ENCODE peak calls at places on chromosome 9, in six cellular contexts. One of them, this sample, is unnamed.

GRCh38 chr9:101398930-101399640 is 434 bp downstream of the ZNF189 start:
- DNase-seq in activated CD4-positive, alpha-beta T cell treated with anti-CD3 and anti-CD28 coated beads for 24 hours: peak
- DNase-seq in ureter: peak
- DNase-seq in type B pancreatic cell: peak
- DNase-seq in hippocampal formation: peak
- DNase-seq in SJSA1: peak
- DNase-seq in this sample: peak

GRCh38 chr9:31103836-31104235 is 1280.6 kb upstream of the ACO1 start:
- DNase-seq in type B pancreatic cell: no peak
- DNase-seq in ureter: no peak
- DNase-seq in hippocampal formation: no peak
- DNase-seq in SJSA1: no peak
- DNase-seq in activated CD4-positive, alpha-beta T cell treated with anti-CD3 and anti-CD28 coated beads for 24 hours: no peak
- DNase-seq in this sample: no peak

GRCh38 chr9:129275626-129276247 is 97.7 kb upstream of the IER5L start:
- DNase-seq in ureter: peak
- DNase-seq in activated CD4-positive, alpha-beta T cell treated with anti-CD3 and anti-CD28 coated beads for 24 hours: no peak
- DNase-seq in SJSA1: no peak
- DNase-seq in type B pancreatic cell: no peak
- DNase-seq in hippocampal formation: no peak
- DNase-seq in this sample: no peak

GRCh38 chr9:97064171-97064570 is 25.2 kb upstream of the CTSV start:
- DNase-seq in ureter: no peak
- DNase-seq in hippocampal formation: no peak
- DNase-seq in type B pancreatic cell: no peak
- DNase-seq in activated CD4-positive, alpha-beta T cell treated with anti-CD3 and anti-CD28 coated beads for 24 hours: no peak
- DNase-seq in SJSA1: no peak
- DNase-seq in this sample: no peak

GRCh38 chr9:110847661-110848060 is 179.1 kb downstream of the MUSK start:
- DNase-seq in activated CD4-positive, alpha-beta T cell treated with anti-CD3 and anti-CD28 coated beads for 24 hours: no peak
- DNase-seq in type B pancreatic cell: no peak
- DNase-seq in hippocampal formation: no peak
- DNase-seq in SJSA1: no peak
- DNase-seq in ureter: no peak
- DNase-seq in this sample: no peak

GRCh38 chr9:88303785-88304495 is 84.3 kb upstream of the SPIN1 start:
- DNase-seq in type B pancreatic cell: no peak
- DNase-seq in hippocampal formation: peak
- DNase-seq in SJSA1: peak
- DNase-seq in activated CD4-positive, alpha-beta T cell treated with anti-CD3 and anti-CD28 coated beads for 24 hours: peak
- DNase-seq in ureter: no peak
- DNase-seq in this sample: no peak

GRCh38 chr9:133374612-133375115 is 1.2 kb downstream of the SURF4 start:
- DNase-seq in type B pancreatic cell: no peak
- DNase-seq in activated CD4-positive, alpha-beta T cell treated with anti-CD3 and anti-CD28 coated beads for 24 hours: no peak
- DNase-seq in ureter: no peak
- DNase-seq in hippocampal formation: no peak
- DNase-seq in SJSA1: no peak
- DNase-seq in this sample: no peak

GRCh38 chr9:129854588-129855110 is 19.4 kb downstream of the USP20 start:
- DNase-seq in type B pancreatic cell: no peak
- DNase-seq in SJSA1: no peak
- DNase-seq in activated CD4-positive, alpha-beta T cell treated with anti-CD3 and anti-CD28 coated beads for 24 hours: no peak
- DNase-seq in ureter: no peak
- DNase-seq in hippocampal formation: no peak
- DNase-seq in this sample: no peak

GRCh38 chr9:95129651-95130291 is 187.7 kb downstream of the FANCC start:
- DNase-seq in type B pancreatic cell: no peak
- DNase-seq in SJSA1: no peak
- DNase-seq in activated CD4-positive, alpha-beta T cell treated with anti-CD3 and anti-CD28 coated beads for 24 hours: no peak
- DNase-seq in hippocampal formation: no peak
- DNase-seq in ureter: no peak
- DNase-seq in this sample: no peak

GRCh38 chr9:126853667-126854066 is 6.8 kb upstream of the ZBTB34 start:
- DNase-seq in activated CD4-positive, alpha-beta T cell treated with anti-CD3 and anti-CD28 coated beads for 24 hours: no peak
- DNase-seq in ureter: no peak
- DNase-seq in SJSA1: no peak
- DNase-seq in hippocampal formation: no peak
- DNase-seq in type B pancreatic cell: no peak
- DNase-seq in this sample: no peak

GRCh38 chr9:36836486-36836885 is 197.6 kb downstream of the PAX5 start:
- DNase-seq in activated CD4-positive, alpha-beta T cell treated with anti-CD3 and anti-CD28 coated beads for 24 hours: no peak
- DNase-seq in SJSA1: no peak
- DNase-seq in type B pancreatic cell: no peak
- DNase-seq in hippocampal formation: no peak
- DNase-seq in ureter: no peak
- DNase-seq in this sample: no peak

GRCh38 chr9:77010527-77010926 is 8.9 kb upstream of the FOXB2 start:
- DNase-seq in ureter: no peak
- DNase-seq in type B pancreatic cell: no peak
- DNase-seq in activated CD4-positive, alpha-beta T cell treated with anti-CD3 and anti-CD28 coated beads for 24 hours: no peak
- DNase-seq in hippocampal formation: no peak
- DNase-seq in SJSA1: no peak
- DNase-seq in this sample: no peak

GRCh38 chr9:91458905-91459304 is 35.3 kb upstream of the NFIL3 start:
- DNase-seq in type B pancreatic cell: no peak
- DNase-seq in SJSA1: no peak
- DNase-seq in hippocampal formation: no peak
- DNase-seq in ureter: no peak
- DNase-seq in activated CD4-positive, alpha-beta T cell treated with anti-CD3 and anti-CD28 coated beads for 24 hours: no peak
- DNase-seq in this sample: no peak

GRCh38 chr9:97529363-97530076 is 28.1 kb downstream of the TMOD1 start:
- DNase-seq in hippocampal formation: no peak
- DNase-seq in activated CD4-positive, alpha-beta T cell treated with anti-CD3 and anti-CD28 coated beads for 24 hours: no peak
- DNase-seq in SJSA1: no peak
- DNase-seq in ureter: no peak
- DNase-seq in type B pancreatic cell: no peak
- DNase-seq in this sample: peak

GRCh38 chr9:112050544-112051475 is 124.3 kb downstream of the SUSD1 start:
- DNase-seq in hippocampal formation: no peak
- DNase-seq in type B pancreatic cell: no peak
- DNase-seq in SJSA1: peak
- DNase-seq in ureter: no peak
- DNase-seq in activated CD4-positive, alpha-beta T cell treated with anti-CD3 and anti-CD28 coated beads for 24 hours: no peak
- DNase-seq in this sample: peak

GRCh38 chr9:83477120-83477519 is 61.1 kb downstream of the FRMD3 start:
- DNase-seq in SJSA1: no peak
- DNase-seq in ureter: no peak
- DNase-seq in type B pancreatic cell: no peak
- DNase-seq in hippocampal formation: no peak
- DNase-seq in activated CD4-positive, alpha-beta T cell treated with anti-CD3 and anti-CD28 coated beads for 24 hours: no peak
- DNase-seq in this sample: no peak

GRCh38 chr9:134488251-134488900 is 153.2 kb upstream of the COL5A1 start:
- DNase-seq in activated CD4-positive, alpha-beta T cell treated with anti-CD3 and anti-CD28 coated beads for 24 hours: no peak
- DNase-seq in hippocampal formation: no peak
- DNase-seq in SJSA1: peak
- DNase-seq in type B pancreatic cell: no peak
- DNase-seq in ureter: no peak
- DNase-seq in this sample: peak

GRCh38 chr9:136656795-136657611 is 5.7 kb upstream of the EGFL7 start:
- DNase-seq in SJSA1: no peak
- DNase-seq in hippocampal formation: no peak
- DNase-seq in type B pancreatic cell: no peak
- DNase-seq in activated CD4-positive, alpha-beta T cell treated with anti-CD3 and anti-CD28 coated beads for 24 hours: no peak
- DNase-seq in ureter: no peak
- DNase-seq in this sample: no peak

GRCh38 chr9:71145179-71145578 is 23.8 kb upstream of the TRPM3 start:
- DNase-seq in hippocampal formation: no peak
- DNase-seq in SJSA1: no peak
- DNase-seq in ureter: no peak
- DNase-seq in activated CD4-positive, alpha-beta T cell treated with anti-CD3 and anti-CD28 coated beads for 24 hours: no peak
- DNase-seq in type B pancreatic cell: no peak
- DNase-seq in this sample: no peak

GRCh38 chr9:91033802-91034201 is 232.2 kb downstream of the SYK start:
- DNase-seq in activated CD4-positive, alpha-beta T cell treated with anti-CD3 and anti-CD28 coated beads for 24 hours: peak
- DNase-seq in ureter: no peak
- DNase-seq in hippocampal formation: no peak
- DNase-seq in type B pancreatic cell: no peak
- DNase-seq in SJSA1: no peak
- DNase-seq in this sample: no peak

GRCh38 chr9:89720721-89721660 is 116.2 kb downstream of the GADD45G start:
- DNase-seq in SJSA1: no peak
- DNase-seq in hippocampal formation: no peak
- DNase-seq in ureter: no peak
- DNase-seq in activated CD4-positive, alpha-beta T cell treated with anti-CD3 and anti-CD28 coated beads for 24 hours: no peak
- DNase-seq in type B pancreatic cell: no peak
- DNase-seq in this sample: no peak

GRCh38 chr9:36584626-36585460 is 12.1 kb downstream of the MELK start:
- DNase-seq in ureter: no peak
- DNase-seq in SJSA1: peak
- DNase-seq in activated CD4-positive, alpha-beta T cell treated with anti-CD3 and anti-CD28 coated beads for 24 hours: no peak
- DNase-seq in type B pancreatic cell: no peak
- DNase-seq in hippocampal formation: no peak
- DNase-seq in this sample: peak

GRCh38 chr9:71144495-71144894 is 23.1 kb upstream of the TRPM3 start:
- DNase-seq in SJSA1: no peak
- DNase-seq in hippocampal formation: no peak
- DNase-seq in activated CD4-positive, alpha-beta T cell treated with anti-CD3 and anti-CD28 coated beads for 24 hours: no peak
- DNase-seq in type B pancreatic cell: no peak
- DNase-seq in ureter: no peak
- DNase-seq in this sample: no peak

GRCh38 chr9:22141906-22142305 is 132.8 kb upstream of the CDKN2B start:
- DNase-seq in SJSA1: no peak
- DNase-seq in type B pancreatic cell: no peak
- DNase-seq in hippocampal formation: no peak
- DNase-seq in activated CD4-positive, alpha-beta T cell treated with anti-CD3 and anti-CD28 coated beads for 24 hours: no peak
- DNase-seq in ureter: no peak
- DNase-seq in this sample: no peak